ENCODE peak calls at places on chromosomes 1 and 21, in seven cellular contexts. T is dorsolateral prefrontal cortex; Y is stimulated activated CD4-positive, alpha-beta T cell treated with anti-CD3 and anti-CD28 coated beads, Interleukin-12 subunit alpha, Interleukin-12 subunit beta, amount 100 ng/mL, for 48 hours; N is naive thymus-derived CD8-positive, alpha-beta T cell; P is Peyer's patch; O is T-helper 2 cell; M is RCC 7860. Z is an unnamed sample.

GRCh38 chr1:147167361-147167760 is 4.9 kb downstream of the PRKAB2 start:
- DNase-seq in T (no peak), Y (no peak), M (peak; percentile 98), O (no peak), P (no peak), N (no peak), Z (no peak)

GRCh38 chr1:154940880-154941228 is 4.3 kb upstream of the PMVK start:
- DNase-seq in T (no peak), N (no peak), M (no peak), Y (no peak), P (no peak), O (no peak), Z (no peak)

GRCh38 chr21:39251326-39251725 is 62.1 kb downstream of the BRWD1 start:
- DNase-seq in N (no peak), M (no peak), O (no peak), P (no peak), Y (no peak), T (no peak), Z (no peak)

GRCh38 chr1:205597691-205598314 is 34.0 kb downstream of the ELK4 start:
- DNase-seq in P (no peak), T (no peak), N (no peak), O (no peak), Y (no peak), M (no peak), Z (no peak)

GRCh38 chr1:230279583-230279945 is 146.6 kb downstream of the PGBD5 start:
- DNase-seq in P (no peak), T (peak; percentile 11), M (no peak), O (no peak), N (no peak), Y (no peak), Z (no peak)

GRCh38 chr1:238767321-238767720 is 619.0 kb upstream of the CHRM3 start:
- DNase-seq in O (no peak), M (no peak), N (no peak), P (no peak), T (no peak), Y (no peak), Z (no peak)

GRCh38 chr1:213127074-213127473 is 76.0 kb downstream of the RPS6KC1 start:
- DNase-seq in P (no peak), M (no peak), N (no peak), Y (no peak), T (no peak), O (no peak), Z (no peak)

GRCh38 chr1:150156868-150157603 is 7.3 kb downstream of the PLEKHO1 start:
- DNase-seq in M (no peak), N (no peak), P (no peak), O (no peak), Y (no peak), T (no peak), Z (no peak)

GRCh38 chr1:218658899-218659298 is 313.8 kb downstream of the TGFB2 start:
- DNase-seq in M (peak; percentile 100), T (no peak), P (no peak), Y (no peak), N (no peak), O (no peak), Z (no peak)

GRCh38 chr1:76933847-76934657 is 66.8 kb downstream of the ST6GALNAC5 start:
- DNase-seq in N (no peak), T (no peak), O (no peak), P (no peak), M (no peak), Y (no peak), Z (no peak)

GRCh38 chr1:151371340-151371739 is 1.2 kb downstream of the SELENBP1 start:
- DNase-seq in Y (no peak), N (no peak), M (no peak), T (peak; percentile 43), P (no peak), O (no peak), Z (no peak)

GRCh38 chr1:16980473-16981268 is at the start of gene MFAP2:
- DNase-seq in T (no peak), O (no peak), M (no peak), P (no peak), N (no peak), Y (no peak), Z (no peak)

GRCh38 chr1:216910081-216910840 is 187.0 kb upstream of the ESRRG start:
- DNase-seq in M (no peak), T (no peak), P (no peak), N (no peak), O (no peak), Y (no peak), Z (no peak)

Z was measured in stimulated activated naive B cell treated with anti-CD40 and anti-IgM and Interleukin-4, amounts not matched to agents 10 μg/mL and 1 μg/mL and 100 μg/mL, for 72 hours.